ENCODE peak calls at places on chromosome 6, in six cellular contexts. One of them, this sample, is unnamed.

GRCh38 chr6:7041511-7042026 is 66.2 kb upstream of the RREB1 start:
- DNase-seq in substantia nigra: no peak
- DNase-seq in SK-N-SH: no peak
- DNase-seq in mammary epithelial cell: no peak
- DNase-seq in mesendoderm: peak
- DNase-seq in CD4-positive, alpha-beta T cell: no peak
- DNase-seq in this sample: no peak

GRCh38 chr6:25842526-25842925 is 10.7 kb upstream of the SLC17A1 start:
- DNase-seq in CD4-positive, alpha-beta T cell: no peak
- DNase-seq in substantia nigra: no peak
- DNase-seq in mesendoderm: no peak
- DNase-seq in mammary epithelial cell: no peak
- DNase-seq in SK-N-SH: no peak
- DNase-seq in this sample: no peak

GRCh38 chr6:139638179-139638872 is 263.9 kb upstream of the CITED2 start:
- DNase-seq in mesendoderm: no peak
- DNase-seq in mammary epithelial cell: no peak
- DNase-seq in substantia nigra: no peak
- DNase-seq in CD4-positive, alpha-beta T cell: no peak
- DNase-seq in SK-N-SH: no peak
- DNase-seq in this sample: no peak

GRCh38 chr6:12288211-12288618 is 1.9 kb upstream of the EDN1 start:
- DNase-seq in substantia nigra: no peak
- DNase-seq in mammary epithelial cell: peak
- DNase-seq in mesendoderm: no peak
- DNase-seq in SK-N-SH: peak
- DNase-seq in CD4-positive, alpha-beta T cell: no peak
- DNase-seq in this sample: no peak

GRCh38 chr6:22145294-22145693 is 151.5 kb downstream of the PRL start:
- DNase-seq in mesendoderm: peak
- DNase-seq in SK-N-SH: no peak
- DNase-seq in substantia nigra: no peak
- DNase-seq in mammary epithelial cell: no peak
- DNase-seq in CD4-positive, alpha-beta T cell: no peak
- DNase-seq in this sample: no peak

GRCh38 chr6:53614676-53615075 is 50.9 kb downstream of the KLHL31 start:
- DNase-seq in mammary epithelial cell: no peak
- DNase-seq in CD4-positive, alpha-beta T cell: no peak
- DNase-seq in substantia nigra: no peak
- DNase-seq in SK-N-SH: no peak
- DNase-seq in mesendoderm: no peak
- DNase-seq in this sample: no peak

GRCh38 chr6:34791164-34791841 is 580 bp upstream of the BLTP3A start:
- DNase-seq in substantia nigra: peak
- DNase-seq in CD4-positive, alpha-beta T cell: no peak
- DNase-seq in mammary epithelial cell: no peak
- DNase-seq in SK-N-SH: peak
- DNase-seq in mesendoderm: peak
- DNase-seq in this sample: no peak

GRCh38 chr6:148932731-148933130 is 185.9 kb downstream of the UST start:
- DNase-seq in mesendoderm: no peak
- DNase-seq in SK-N-SH: no peak
- DNase-seq in substantia nigra: no peak
- DNase-seq in CD4-positive, alpha-beta T cell: no peak
- DNase-seq in mammary epithelial cell: no peak
- DNase-seq in this sample: no peak

GRCh38 chr6:162123797-162124196 is 603.8 kb downstream of the PRKN start:
- DNase-seq in mammary epithelial cell: no peak
- DNase-seq in substantia nigra: no peak
- DNase-seq in CD4-positive, alpha-beta T cell: no peak
- DNase-seq in SK-N-SH: peak
- DNase-seq in mesendoderm: peak
- DNase-seq in this sample: no peak

GRCh38 chr6:13635948-13636658 is 21.0 kb downstream of the NOL7 start:
- DNase-seq in SK-N-SH: no peak
- DNase-seq in CD4-positive, alpha-beta T cell: no peak
- DNase-seq in mammary epithelial cell: no peak
- DNase-seq in mesendoderm: peak
- DNase-seq in substantia nigra: no peak
- DNase-seq in this sample: no peak
- H3K27ac ChIP-seq in SK-N-SH: no peak
- H3K27ac ChIP-seq in CD4-positive, alpha-beta T cell: no peak
- H3K27ac ChIP-seq in mammary epithelial cell: no peak
- H3K27ac ChIP-seq in mesendoderm: no peak
- H3K27ac ChIP-seq in substantia nigra: no peak
- H3K27ac ChIP-seq in this sample: no peak

GRCh38 chr6:95905132-95905531 is 110.6 kb upstream of the FUT9 start:
- DNase-seq in mesendoderm: no peak
- DNase-seq in CD4-positive, alpha-beta T cell: no peak
- DNase-seq in substantia nigra: no peak
- DNase-seq in mammary epithelial cell: no peak
- DNase-seq in SK-N-SH: no peak
- DNase-seq in this sample: no peak
- H3K27ac ChIP-seq in mesendoderm: no peak
- H3K27ac ChIP-seq in CD4-positive, alpha-beta T cell: no peak
- H3K27ac ChIP-seq in substantia nigra: no peak
- H3K27ac ChIP-seq in mammary epithelial cell: no peak
- H3K27ac ChIP-seq in SK-N-SH: no peak
- H3K27ac ChIP-seq in this sample: no peak

GRCh38 chr6:16562498-16562897 is 198.8 kb downstream of the ATXN1 start:
- DNase-seq in substantia nigra: no peak
- DNase-seq in mammary epithelial cell: peak
- DNase-seq in CD4-positive, alpha-beta T cell: no peak
- DNase-seq in SK-N-SH: no peak
- DNase-seq in mesendoderm: no peak
- DNase-seq in this sample: no peak

GRCh38 chr6:16564430-16564829 is 196.8 kb downstream of the ATXN1 start:
- DNase-seq in mammary epithelial cell: no peak
- DNase-seq in CD4-positive, alpha-beta T cell: no peak
- DNase-seq in mesendoderm: no peak
- DNase-seq in SK-N-SH: no peak
- DNase-seq in substantia nigra: no peak
- DNase-seq in this sample: no peak

GRCh38 chr6:16555550-16555949 is 205.7 kb downstream of the ATXN1 start:
- DNase-seq in SK-N-SH: no peak
- DNase-seq in mesendoderm: no peak
- DNase-seq in substantia nigra: peak
- DNase-seq in CD4-positive, alpha-beta T cell: no peak
- DNase-seq in mammary epithelial cell: no peak
- DNase-seq in this sample: no peak

GRCh38 chr6:16563628-16564240 is 197.5 kb downstream of the ATXN1 start:
- DNase-seq in substantia nigra: no peak
- DNase-seq in mammary epithelial cell: no peak
- DNase-seq in SK-N-SH: no peak
- DNase-seq in CD4-positive, alpha-beta T cell: no peak
- DNase-seq in mesendoderm: no peak
- DNase-seq in this sample: no peak

GRCh38 chr6:16559091-16559490 is 202.2 kb downstream of the ATXN1 start:
- DNase-seq in mesendoderm: no peak
- DNase-seq in CD4-positive, alpha-beta T cell: no peak
- DNase-seq in SK-N-SH: no peak
- DNase-seq in substantia nigra: no peak
- DNase-seq in mammary epithelial cell: no peak
- DNase-seq in this sample: no peak
- H3K27ac ChIP-seq in mesendoderm: no peak
- H3K27ac ChIP-seq in CD4-positive, alpha-beta T cell: no peak
- H3K27ac ChIP-seq in SK-N-SH: no peak
- H3K27ac ChIP-seq in substantia nigra: peak
- H3K27ac ChIP-seq in mammary epithelial cell: no peak
- H3K27ac ChIP-seq in this sample: no peak

GRCh38 chr6:160137989-160138835 is 16.6 kb downstream of the SLC22A1 start:
- DNase-seq in substantia nigra: no peak
- DNase-seq in SK-N-SH: peak
- DNase-seq in CD4-positive, alpha-beta T cell: peak
- DNase-seq in mesendoderm: peak
- DNase-seq in mammary epithelial cell: peak
- DNase-seq in this sample: no peak

GRCh38 chr6:160139420-160139851 is 17.8 kb downstream of the SLC22A1 start:
- DNase-seq in substantia nigra: no peak
- DNase-seq in SK-N-SH: no peak
- DNase-seq in mesendoderm: peak
- DNase-seq in CD4-positive, alpha-beta T cell: no peak
- DNase-seq in mammary epithelial cell: peak
- DNase-seq in this sample: no peak

GRCh38 chr6:160142115-160142715 is 20.6 kb downstream of the SLC22A1 start:
- DNase-seq in substantia nigra: no peak
- DNase-seq in mesendoderm: no peak
- DNase-seq in CD4-positive, alpha-beta T cell: no peak
- DNase-seq in mammary epithelial cell: no peak
- DNase-seq in SK-N-SH: no peak
- DNase-seq in this sample: no peak

GRCh38 chr6:160138839-160139419 is 17.3 kb downstream of the SLC22A1 start:
- DNase-seq in CD4-positive, alpha-beta T cell: no peak
- DNase-seq in mesendoderm: no peak
- DNase-seq in mammary epithelial cell: no peak
- DNase-seq in substantia nigra: no peak
- DNase-seq in SK-N-SH: no peak
- DNase-seq in this sample: no peak

GRCh38 chr6:160141001-160141726 is 19.5 kb downstream of the SLC22A1 start:
- DNase-seq in SK-N-SH: no peak
- DNase-seq in CD4-positive, alpha-beta T cell: no peak
- DNase-seq in mammary epithelial cell: no peak
- DNase-seq in mesendoderm: no peak
- DNase-seq in substantia nigra: no peak
- DNase-seq in this sample: no peak
- H3K27ac ChIP-seq in SK-N-SH: peak
- H3K27ac ChIP-seq in CD4-positive, alpha-beta T cell: no peak
- H3K27ac ChIP-seq in mammary epithelial cell: no peak
- H3K27ac ChIP-seq in mesendoderm: no peak
- H3K27ac ChIP-seq in substantia nigra: no peak
- H3K27ac ChIP-seq in this sample: no peak

GRCh38 chr6:108697646-108698161 is 137.0 kb downstream of the FOXO3 start:
- DNase-seq in mesendoderm: no peak
- DNase-seq in SK-N-SH: no peak
- DNase-seq in CD4-positive, alpha-beta T cell: no peak
- DNase-seq in mammary epithelial cell: no peak
- DNase-seq in substantia nigra: no peak
- DNase-seq in this sample: no peak

GRCh38 chr6:108702106-108702851 is 141.6 kb downstream of the FOXO3 start:
- DNase-seq in CD4-positive, alpha-beta T cell: no peak
- DNase-seq in substantia nigra: no peak
- DNase-seq in mesendoderm: no peak
- DNase-seq in mammary epithelial cell: no peak
- DNase-seq in SK-N-SH: no peak
- DNase-seq in this sample: no peak

GRCh38 chr6:108694816-108695215 is 134.1 kb downstream of the FOXO3 start:
- DNase-seq in CD4-positive, alpha-beta T cell: no peak
- DNase-seq in substantia nigra: no peak
- DNase-seq in mesendoderm: no peak
- DNase-seq in SK-N-SH: no peak
- DNase-seq in mammary epithelial cell: peak
- DNase-seq in this sample: no peak

GRCh38 chr6:108698593-108699289 is 138.0 kb downstream of the FOXO3 start:
- DNase-seq in CD4-positive, alpha-beta T cell: no peak
- DNase-seq in SK-N-SH: no peak
- DNase-seq in mesendoderm: no peak
- DNase-seq in substantia nigra: no peak
- DNase-seq in mammary epithelial cell: no peak
- DNase-seq in this sample: no peak

GRCh38 chr6:108699290-108700041 is 138.7 kb downstream of the FOXO3 start:
- DNase-seq in CD4-positive, alpha-beta T cell: no peak
- DNase-seq in mesendoderm: no peak
- DNase-seq in substantia nigra: no peak
- DNase-seq in mammary epithelial cell: no peak
- DNase-seq in SK-N-SH: no peak
- DNase-seq in this sample: no peak
- H3K27ac ChIP-seq in CD4-positive, alpha-beta T cell: no peak
- H3K27ac ChIP-seq in mesendoderm: no peak
- H3K27ac ChIP-seq in substantia nigra: no peak
- H3K27ac ChIP-seq in mammary epithelial cell: no peak
- H3K27ac ChIP-seq in SK-N-SH: no peak
- H3K27ac ChIP-seq in this sample: no peak